ENCODE peak calls at places on chromosomes 5 and 9, in five cellular contexts. One of them, this sample, is unnamed.
A peak's percentile ranks its signal among the peaks of the same experiment; 100 is the strongest.

GRCh38 chr9:16794871-16795639 is 75.4 kb downstream of the BNC2 start:
- DNase-seq in HCT116: no peak
- DNase-seq in Calu3: no peak
- DNase-seq in glutamatergic neuron: no peak
- DNase-seq in GM23338: no peak
- DNase-seq in this sample: no peak

GRCh38 chr9:80320480-80320879 is 748.7 kb downstream of the TLE4 start:
- DNase-seq in HCT116: no peak
- DNase-seq in Calu3: no peak
- DNase-seq in glutamatergic neuron: no peak
- DNase-seq in GM23338: no peak
- DNase-seq in this sample: no peak

GRCh38 chr9:133960568-133961129 is 31.5 kb downstream of the VAV2 start:
- DNase-seq in HCT116: no peak
- DNase-seq in Calu3: no peak
- DNase-seq in glutamatergic neuron: peak; percentile 16
- DNase-seq in GM23338: peak; percentile 51
- DNase-seq in this sample: no peak

GRCh38 chr5:14420136-14420808 is 161.3 kb upstream of the OTULINL start:
- DNase-seq in HCT116: no peak
- DNase-seq in Calu3: no peak
- DNase-seq in glutamatergic neuron: no peak
- DNase-seq in GM23338: no peak
- DNase-seq in this sample: no peak

GRCh38 chr9:7320139-7320538 is 479.4 kb downstream of the DMAC1 start:
- DNase-seq in HCT116: no peak
- DNase-seq in Calu3: no peak
- DNase-seq in glutamatergic neuron: no peak
- DNase-seq in GM23338: no peak
- DNase-seq in this sample: no peak

GRCh38 chr5:10689391-10690081 is 71.5 kb downstream of the DAP start:
- DNase-seq in HCT116: no peak
- DNase-seq in Calu3: peak; percentile 34
- DNase-seq in glutamatergic neuron: peak; percentile 75
- DNase-seq in GM23338: peak; percentile 86
- DNase-seq in this sample: peak; percentile 56

GRCh38 chr9:17134396-17134842 is 421 bp upstream of the CNTLN start:
- DNase-seq in HCT116: no peak
- DNase-seq in Calu3: no peak
- DNase-seq in glutamatergic neuron: no peak
- DNase-seq in GM23338: no peak
- DNase-seq in this sample: no peak

GRCh38 chr5:107217721-107218130 is 453.0 kb downstream of the EFNA5 start:
- DNase-seq in HCT116: peak; percentile 6
- DNase-seq in Calu3: peak; percentile 86
- DNase-seq in glutamatergic neuron: no peak
- DNase-seq in GM23338: no peak
- DNase-seq in this sample: no peak

GRCh38 chr5:157718529-157718928 is 12.7 kb upstream of the THG1L start:
- DNase-seq in HCT116: peak; percentile 19
- DNase-seq in Calu3: peak; percentile 27
- DNase-seq in glutamatergic neuron: no peak
- DNase-seq in GM23338: peak; percentile 47
- DNase-seq in this sample: peak; percentile 7

GRCh38 chr9:87894998-87895625 is 12.4 kb downstream of the SPATA31E1 start:
- DNase-seq in HCT116: no peak
- DNase-seq in Calu3: no peak
- DNase-seq in glutamatergic neuron: no peak
- DNase-seq in GM23338: peak; percentile 58
- DNase-seq in this sample: no peak

GRCh38 chr5:172004824-172005237 is 1.6 kb downstream of the FBXW11 start:
- DNase-seq in HCT116: no peak
- DNase-seq in Calu3: no peak
- DNase-seq in glutamatergic neuron: no peak
- DNase-seq in GM23338: no peak
- DNase-seq in this sample: no peak

GRCh38 chr5:78667461-78668103 is 19.0 kb upstream of the LHFPL2 start:
- DNase-seq in HCT116: no peak
- DNase-seq in Calu3: no peak
- DNase-seq in glutamatergic neuron: no peak
- DNase-seq in GM23338: no peak
- DNase-seq in this sample: no peak

GRCh38 chr5:54090495-54091084 is 219.8 kb downstream of the ARL15 start:
- DNase-seq in HCT116: peak; percentile 15
- DNase-seq in Calu3: no peak
- DNase-seq in glutamatergic neuron: no peak
- DNase-seq in GM23338: peak; percentile 27
- DNase-seq in this sample: no peak
- TF ChIP-seq CTCF in HCT116: peak; percentile 16
- TF ChIP-seq CTCF in Calu3: no peak
- TF ChIP-seq CTCF in glutamatergic neuron: peak; percentile 28
- TF ChIP-seq CTCF in GM23338: peak; percentile 30
- TF ChIP-seq CTCF in this sample: no peak

GRCh38 chr5:90802695-90803317 is 244.2 kb downstream of the ADGRV1 start:
- DNase-seq in HCT116: peak; percentile 27
- DNase-seq in Calu3: peak; percentile 58
- DNase-seq in glutamatergic neuron: peak; percentile 32
- DNase-seq in GM23338: peak; percentile 88
- DNase-seq in this sample: peak; percentile 35
- TF ChIP-seq CTCF in HCT116: peak; percentile 85
- TF ChIP-seq CTCF in Calu3: peak; percentile 71
- TF ChIP-seq CTCF in glutamatergic neuron: peak; percentile 79
- TF ChIP-seq CTCF in GM23338: peak; percentile 79
- TF ChIP-seq CTCF in this sample: peak; percentile 79

DNA sequence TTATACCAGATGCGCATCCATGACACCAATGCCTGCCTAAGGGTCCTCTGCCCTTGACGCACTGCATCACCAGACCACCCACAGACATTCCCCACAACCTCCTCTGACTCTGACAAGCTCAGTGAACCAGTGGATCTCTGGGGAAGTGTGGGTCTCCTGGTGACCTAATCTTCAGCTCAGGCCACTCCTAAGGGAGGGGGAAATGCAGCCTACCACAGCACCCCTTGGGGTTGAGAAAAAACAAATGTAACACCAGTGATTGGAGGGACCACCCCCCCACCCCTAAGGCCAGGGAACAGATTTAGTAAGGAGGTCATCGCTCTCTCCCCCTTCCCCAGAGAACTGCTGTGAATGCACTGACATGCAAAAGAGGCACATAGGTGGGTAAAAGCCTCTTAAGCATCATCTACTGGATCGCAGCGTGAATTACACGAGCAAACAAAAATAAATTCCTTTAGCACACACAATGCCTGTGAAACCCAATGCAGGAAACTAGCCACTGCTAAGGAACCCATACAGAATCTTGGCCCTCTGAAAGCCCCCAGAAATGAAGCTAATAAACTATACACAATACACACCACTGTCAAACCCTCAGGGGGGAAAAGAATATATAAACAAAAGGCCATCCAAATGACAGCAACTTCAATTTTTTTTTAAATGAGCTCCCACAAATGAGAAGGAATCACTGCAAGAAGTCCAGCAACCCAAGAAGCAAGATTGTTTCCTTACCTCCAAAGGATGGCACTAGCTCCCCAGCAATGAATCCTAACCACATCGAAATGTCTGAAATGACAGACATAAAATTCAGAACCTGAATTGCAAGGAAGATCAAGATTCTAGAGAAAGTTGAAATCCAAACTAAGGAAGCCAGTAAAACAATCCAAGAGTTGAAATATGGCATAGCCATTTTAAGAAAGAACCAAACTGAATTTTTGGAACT is 513.7 kb upstream of the PTGER4 start:
- DNase-seq in HCT116: no peak
- DNase-seq in Calu3: no peak
- DNase-seq in glutamatergic neuron: no peak
- DNase-seq in GM23338: peak; percentile 24
- DNase-seq in this sample: no peak
- TF ChIP-seq CTCF in HCT116: no peak
- TF ChIP-seq CTCF in Calu3: no peak
- TF ChIP-seq CTCF in glutamatergic neuron: no peak
- TF ChIP-seq CTCF in GM23338: no peak
- TF ChIP-seq CTCF in this sample: no peak

DNA sequence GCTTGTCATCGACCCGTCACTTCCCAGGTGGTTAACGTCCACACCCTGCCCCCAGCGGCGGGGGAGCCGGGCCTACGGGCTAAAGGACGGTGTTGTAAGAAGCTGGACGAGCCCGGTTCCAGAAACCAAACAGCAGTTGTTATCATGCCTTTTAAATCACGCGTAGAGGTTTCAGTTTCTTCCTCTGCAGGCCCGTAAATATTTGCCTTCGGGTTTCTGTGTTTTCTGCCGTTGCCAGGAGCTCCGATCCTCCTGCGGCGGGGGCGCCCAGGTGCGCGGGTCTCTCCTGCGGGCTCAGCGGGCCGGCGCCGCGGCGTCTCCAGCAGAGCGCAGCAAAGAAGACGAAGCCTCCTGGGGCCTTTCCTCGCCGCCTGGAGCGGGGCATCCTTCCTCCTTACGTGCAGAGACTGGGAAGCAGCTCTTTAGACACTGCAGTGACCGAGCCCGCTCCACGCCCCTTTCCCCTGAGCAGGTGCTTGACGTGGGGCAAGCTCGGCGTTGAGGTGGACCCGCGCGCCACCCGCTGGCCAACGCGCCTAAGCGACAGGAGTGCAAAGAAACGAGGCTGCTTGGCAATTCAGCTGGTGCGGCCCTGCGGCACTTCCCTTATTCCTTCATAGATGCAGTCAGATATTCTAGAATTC is 21.8 kb upstream of the TTC1 start:
- DNase-seq in HCT116: peak; percentile 57
- DNase-seq in Calu3: peak; percentile 95
- DNase-seq in glutamatergic neuron: peak; percentile 88
- DNase-seq in GM23338: peak; percentile 92
- DNase-seq in this sample: peak; percentile 76
- TF ChIP-seq CTCF in HCT116: peak; percentile 85
- TF ChIP-seq CTCF in Calu3: peak; percentile 83
- TF ChIP-seq CTCF in glutamatergic neuron: peak; percentile 40
- TF ChIP-seq CTCF in GM23338: peak; percentile 74
- TF ChIP-seq CTCF in this sample: peak; percentile 49

GRCh38 chr5:162591724-162592123 is 524.2 kb downstream of the GABRG2 start:
- DNase-seq in HCT116: no peak
- DNase-seq in Calu3: no peak
- DNase-seq in glutamatergic neuron: no peak
- DNase-seq in GM23338: no peak
- DNase-seq in this sample: no peak

DNA sequence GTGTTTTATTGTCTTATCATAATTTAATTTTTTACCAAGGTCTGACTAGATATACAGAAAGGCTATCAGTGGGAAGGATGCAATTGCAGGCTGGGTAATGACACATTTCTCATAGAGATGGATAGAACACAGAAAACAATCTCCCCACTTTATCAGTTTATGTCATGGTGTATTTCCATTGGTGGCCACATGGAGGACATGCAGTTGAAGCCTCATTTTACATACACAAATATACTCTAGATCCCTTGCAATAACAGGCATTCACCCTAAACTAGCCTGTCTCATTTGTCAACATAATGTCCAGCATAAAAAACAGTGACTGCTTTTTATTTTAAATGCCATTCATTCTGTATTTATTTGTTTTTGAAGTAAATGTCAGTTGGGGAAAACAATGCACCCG is 526.3 kb downstream of the GABRG2 start:
- DNase-seq in HCT116: no peak
- DNase-seq in Calu3: no peak
- DNase-seq in glutamatergic neuron: no peak
- DNase-seq in GM23338: peak; percentile 28
- DNase-seq in this sample: no peak
- TF ChIP-seq CTCF in HCT116: peak; percentile 31
- TF ChIP-seq CTCF in Calu3: peak; percentile 42
- TF ChIP-seq CTCF in glutamatergic neuron: peak; percentile 76
- TF ChIP-seq CTCF in GM23338: peak; percentile 64
- TF ChIP-seq CTCF in this sample: peak; percentile 53

DNA sequence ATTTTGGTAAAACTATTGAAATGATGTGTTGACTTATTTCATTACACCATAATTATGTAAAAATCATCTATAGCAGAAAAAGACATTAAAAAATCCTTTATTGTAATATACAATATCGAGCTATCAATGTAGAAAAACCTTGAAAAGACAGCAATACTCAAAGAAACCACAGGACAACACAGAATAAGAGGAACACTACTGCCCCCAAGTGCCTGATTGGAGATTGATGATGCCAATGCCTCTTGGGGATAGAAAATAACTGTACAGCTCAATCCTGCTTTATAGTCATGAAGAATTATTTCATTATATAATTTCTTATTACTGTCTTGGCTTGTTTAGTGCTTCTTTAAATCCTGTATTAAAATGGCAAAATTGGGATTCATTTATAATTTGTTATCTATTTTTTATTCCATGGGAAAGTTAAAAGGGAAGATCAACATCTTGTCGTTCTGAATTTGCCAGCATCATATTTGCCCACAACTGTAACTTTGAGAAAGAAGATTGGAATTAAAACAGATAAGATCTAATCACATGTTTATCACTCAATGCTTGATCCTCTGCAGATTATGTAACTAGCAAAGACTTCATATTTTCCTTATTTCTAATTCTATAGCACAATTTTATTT is 337.5 kb downstream of the CDH9 start:
- DNase-seq in HCT116: no peak
- DNase-seq in Calu3: peak; percentile 23
- DNase-seq in glutamatergic neuron: peak; percentile 45
- DNase-seq in GM23338: peak; percentile 75
- DNase-seq in this sample: peak; percentile 60
- TF ChIP-seq CTCF in HCT116: peak; percentile 26
- TF ChIP-seq CTCF in Calu3: no peak
- TF ChIP-seq CTCF in glutamatergic neuron: peak; percentile 63
- TF ChIP-seq CTCF in GM23338: peak; percentile 94
- TF ChIP-seq CTCF in this sample: peak; percentile 58

DNA sequence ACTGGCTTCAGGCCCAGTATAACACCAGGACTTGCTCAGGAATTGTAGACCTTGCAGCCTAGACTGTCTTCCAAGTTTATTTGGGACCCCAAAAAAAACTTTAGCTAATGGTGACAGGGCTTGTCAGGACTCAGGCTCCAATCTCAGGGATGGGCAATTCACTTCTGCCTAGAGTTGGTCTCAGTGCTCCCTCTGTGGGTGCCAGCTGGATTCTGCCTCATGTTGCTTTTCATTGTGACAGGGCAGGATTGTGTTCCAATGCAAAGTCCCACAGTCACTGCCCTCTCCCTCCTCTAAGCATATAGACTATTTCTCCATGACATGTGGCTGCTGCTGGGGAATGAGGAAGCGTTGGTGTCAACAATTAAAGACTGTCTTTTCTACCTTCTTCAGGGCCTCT is 174.7 kb downstream of the CYLC2 start:
- DNase-seq in HCT116: no peak
- DNase-seq in Calu3: no peak
- DNase-seq in glutamatergic neuron: no peak
- DNase-seq in GM23338: no peak
- DNase-seq in this sample: no peak
- TF ChIP-seq CTCF in HCT116: no peak
- TF ChIP-seq CTCF in Calu3: no peak
- TF ChIP-seq CTCF in glutamatergic neuron: no peak
- TF ChIP-seq CTCF in GM23338: no peak
- TF ChIP-seq CTCF in this sample: no peak